ENCODE peak calls at places on chromosomes 16 and 17, in eight cellular contexts. F is activated T-helper 1 cell treated with anti-CD3 and anti-CD28 coated beads, Interleukin-12 subunit alpha, Interleukin-12 subunit beta, Interleukin-2, Interleukin-4 antibody, amounts not matched to agents 30 ng/mL and 10 ng/mL and 1 ng/mL, durations not matched to agents 14 hours and 24 hours and 36 hours; O is A673; D is GM03348; A is NCI-H1048; L is brain microvascular endothelial cell; T is ACHN; N is HT-29. I is an unnamed sample.
A peak's percentile ranks its signal among the peaks of the same experiment; 100 is the strongest.

GRCh38 chr16:89143201-89143741 is 28.3 kb upstream of the CDH15 start:
- DNase-seq in F (no peak), O (no peak), D (no peak), A (no peak), L (no peak), T (no peak), N (no peak), I (no peak)

GRCh38 chr17:39742126-39742855 is 4.6 kb downstream of the GRB7 start:
- DNase-seq in F (no peak), O (no peak), D (no peak), A (no peak), L (no peak), T (no peak), N (no peak), I (no peak)

GRCh38 chr17:37608369-37609169 is 649 bp downstream of the SYNRG start:
- DNase-seq in F (no peak), O (peak; percentile 40), D (peak; percentile 15), A (no peak), L (peak; percentile 35), T (peak; percentile 52), N (peak; percentile 67), I (no peak)

GRCh38 chr16:4309833-4310266 is 6.0 kb upstream of the GLIS2 start:
- DNase-seq in F (peak; percentile 44), O (peak; percentile 48), D (no peak), A (no peak), L (peak; percentile 72), T (peak; percentile 83), N (peak; percentile 85), I (no peak)

GRCh38 chr17:1773755-1774181 is 11.9 kb downstream of the SERPINF1 start:
- DNase-seq in F (no peak), O (no peak), D (no peak), A (no peak), L (no peak), T (no peak), N (no peak), I (no peak)

GRCh38 chr17:33115957-33116680 is 124.5 kb downstream of the SPACA3 start:
- DNase-seq in F (no peak), O (no peak), D (no peak), A (no peak), L (no peak), T (no peak), N (no peak), I (no peak)

GRCh38 chr17:36879027-36879426 is 58.2 kb upstream of the LHX1 start:
- DNase-seq in F (no peak), O (no peak), D (no peak), A (no peak), L (no peak), T (no peak), N (no peak), I (no peak)

GRCh38 chr16:85144026-85144915 is 32.0 kb upstream of the CIBAR2 start:
- DNase-seq in F (no peak), O (no peak), D (no peak), A (no peak), L (no peak), T (no peak), N (no peak), I (no peak)

GRCh38 chr17:10836966-10837599 is 804 bp downstream of the PIRT start:
- DNase-seq in F (no peak), O (no peak), D (no peak), A (no peak), L (no peak), T (no peak), N (peak; percentile 15), I (no peak)

GRCh38 chr16:55955845-55956244 is 80.7 kb upstream of the CES5A start:
- DNase-seq in F (no peak), O (peak; percentile 6), D (no peak), A (no peak), L (no peak), T (no peak), N (no peak), I (no peak)

GRCh38 chr17:58520843-58521430 is 6.5 kb upstream of the MTMR4 start:
- DNase-seq in F (no peak), O (peak; percentile 30), D (no peak), A (no peak), L (no peak), T (peak; percentile 35), N (peak; percentile 57), I (no peak)

I was measured in SK-N-MC.